ENCODE peak calls at places on chromosome 12, in ten cellular contexts. One of them, this sample, is unnamed.

GRCh38 chr12:25213338-25213737 is 18.3 kb downstream of the ETFRF1 start:
- DNase-seq in choroid plexus epithelial cell: no peak
- DNase-seq in foreskin fibroblast: no peak
- DNase-seq in CD8-positive, alpha-beta T cell: no peak
- DNase-seq in AG04450: no peak
- DNase-seq in suprapubic skin: no peak
- DNase-seq in mesothelial cell of epicardium: no peak
- DNase-seq in H1: no peak
- DNase-seq in omental fat pad: no peak
- DNase-seq in uterus: no peak
- DNase-seq in this sample: no peak

GRCh38 chr12:131897276-131897675 is 2.9 kb downstream of the ULK1 start:
- DNase-seq in choroid plexus epithelial cell: no peak
- DNase-seq in foreskin fibroblast: no peak
- DNase-seq in CD8-positive, alpha-beta T cell: no peak
- DNase-seq in AG04450: no peak
- DNase-seq in suprapubic skin: peak; percentile 68
- DNase-seq in mesothelial cell of epicardium: no peak
- DNase-seq in H1: no peak
- DNase-seq in omental fat pad: no peak
- DNase-seq in uterus: peak; percentile 23
- DNase-seq in this sample: no peak

GRCh38 chr12:2057041-2057792 is 4.4 kb downstream of the CACNA1C start:
- DNase-seq in choroid plexus epithelial cell: peak; percentile 68
- DNase-seq in foreskin fibroblast: peak; percentile 64
- DNase-seq in CD8-positive, alpha-beta T cell: no peak
- DNase-seq in AG04450: no peak
- DNase-seq in suprapubic skin: no peak
- DNase-seq in mesothelial cell of epicardium: peak; percentile 83
- DNase-seq in H1: peak; percentile 73
- DNase-seq in omental fat pad: no peak
- DNase-seq in uterus: peak; percentile 77
- DNase-seq in this sample: peak; percentile 76

GRCh38 chr12:122951979-122952892 is 14.0 kb downstream of the ABCB9 start:
- DNase-seq in choroid plexus epithelial cell: peak; percentile 79
- DNase-seq in foreskin fibroblast: peak; percentile 89
- DNase-seq in CD8-positive, alpha-beta T cell: peak; percentile 60
- DNase-seq in AG04450: no peak
- DNase-seq in suprapubic skin: peak; percentile 84
- DNase-seq in mesothelial cell of epicardium: peak; percentile 67
- DNase-seq in H1: no peak
- DNase-seq in omental fat pad: no peak
- DNase-seq in uterus: peak; percentile 65
- DNase-seq in this sample: peak; percentile 67

GRCh38 chr12:96070670-96071279 is 35.4 kb upstream of the LTA4H start:
- DNase-seq in choroid plexus epithelial cell: peak; percentile 46
- DNase-seq in foreskin fibroblast: peak; percentile 55
- DNase-seq in CD8-positive, alpha-beta T cell: no peak
- DNase-seq in AG04450: no peak
- DNase-seq in suprapubic skin: no peak
- DNase-seq in mesothelial cell of epicardium: no peak
- DNase-seq in H1: no peak
- DNase-seq in omental fat pad: no peak
- DNase-seq in uterus: no peak
- DNase-seq in this sample: no peak

GRCh38 chr12:132735496-132735895 is 24.9 kb downstream of the PGAM5 start:
- DNase-seq in choroid plexus epithelial cell: no peak
- DNase-seq in foreskin fibroblast: no peak
- DNase-seq in CD8-positive, alpha-beta T cell: no peak
- DNase-seq in AG04450: no peak
- DNase-seq in suprapubic skin: no peak
- DNase-seq in mesothelial cell of epicardium: no peak
- DNase-seq in H1: no peak
- DNase-seq in omental fat pad: no peak
- DNase-seq in uterus: no peak
- DNase-seq in this sample: no peak

GRCh38 chr12:95956557-95957145 is 13.5 kb downstream of the AMDHD1 start:
- DNase-seq in choroid plexus epithelial cell: no peak
- DNase-seq in foreskin fibroblast: no peak
- DNase-seq in CD8-positive, alpha-beta T cell: no peak
- DNase-seq in AG04450: no peak
- DNase-seq in suprapubic skin: no peak
- DNase-seq in mesothelial cell of epicardium: no peak
- DNase-seq in H1: no peak
- DNase-seq in omental fat pad: no peak
- DNase-seq in uterus: no peak
- DNase-seq in this sample: no peak

GRCh38 chr12:32115404-32116104 is 8.9 kb downstream of the BICD1 start:
- DNase-seq in choroid plexus epithelial cell: peak; percentile 100
- DNase-seq in foreskin fibroblast: peak; percentile 99
- DNase-seq in CD8-positive, alpha-beta T cell: no peak
- DNase-seq in AG04450: peak; percentile 99
- DNase-seq in suprapubic skin: peak; percentile 90
- DNase-seq in mesothelial cell of epicardium: no peak
- DNase-seq in H1: no peak
- DNase-seq in omental fat pad: peak; percentile 78
- DNase-seq in uterus: peak; percentile 96
- DNase-seq in this sample: no peak

DNA sequence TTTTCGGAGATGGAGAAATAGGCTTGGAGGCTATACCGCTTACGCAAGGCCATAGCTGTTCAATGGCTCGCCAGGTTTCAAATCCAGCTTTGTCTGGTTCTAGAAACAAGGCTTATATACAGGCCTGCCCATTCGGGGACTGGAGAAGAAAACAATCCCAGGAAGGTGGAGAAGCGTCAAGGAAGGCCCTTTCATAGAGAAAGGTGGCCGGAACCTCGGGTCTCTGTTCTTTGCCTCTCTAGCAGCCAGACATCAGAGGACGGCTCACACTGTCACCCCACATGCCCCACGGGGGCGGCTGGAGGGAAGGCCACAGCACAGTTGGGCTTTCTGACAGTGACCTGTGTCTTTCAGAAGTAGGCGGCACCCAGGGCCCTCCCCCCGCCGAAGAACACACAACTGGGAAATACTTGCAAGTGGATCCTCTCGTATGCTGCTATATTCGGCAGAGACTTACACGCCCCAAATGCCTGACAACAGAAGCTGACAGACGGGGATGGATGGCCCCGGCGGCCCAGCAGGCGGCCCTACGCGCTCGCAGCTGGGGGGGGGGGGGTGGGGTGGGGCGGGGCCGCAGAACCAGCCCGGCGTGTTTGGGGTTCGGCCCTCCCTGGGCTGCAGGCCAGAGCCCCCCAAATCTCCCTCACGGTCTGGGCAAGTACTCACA is 4.5 kb upstream of the SETD1B start:
- DNase-seq in choroid plexus epithelial cell: peak; percentile 91
- DNase-seq in foreskin fibroblast: peak; percentile 88
- DNase-seq in CD8-positive, alpha-beta T cell: no peak
- DNase-seq in AG04450: no peak
- DNase-seq in suprapubic skin: peak; percentile 85
- DNase-seq in mesothelial cell of epicardium: no peak
- DNase-seq in H1: no peak
- DNase-seq in omental fat pad: no peak
- DNase-seq in uterus: peak; percentile 81
- DNase-seq in this sample: no peak
- TF ChIP-seq CTCF in choroid plexus epithelial cell: no peak
- TF ChIP-seq CTCF in foreskin fibroblast: no peak
- TF ChIP-seq CTCF in CD8-positive, alpha-beta T cell: no peak
- TF ChIP-seq CTCF in AG04450: no peak
- TF ChIP-seq CTCF in suprapubic skin: no peak
- TF ChIP-seq CTCF in mesothelial cell of epicardium: no peak
- TF ChIP-seq CTCF in H1: no peak
- TF ChIP-seq CTCF in omental fat pad: no peak
- TF ChIP-seq CTCF in uterus: no peak
- TF ChIP-seq CTCF in this sample: no peak

GRCh38 chr12:116018282-116018681 is 259.2 kb downstream of the MED13L start:
- DNase-seq in choroid plexus epithelial cell: no peak
- DNase-seq in foreskin fibroblast: no peak
- DNase-seq in CD8-positive, alpha-beta T cell: no peak
- DNase-seq in AG04450: no peak
- DNase-seq in suprapubic skin: no peak
- DNase-seq in mesothelial cell of epicardium: no peak
- DNase-seq in H1: no peak
- DNase-seq in omental fat pad: no peak
- DNase-seq in uterus: no peak
- DNase-seq in this sample: no peak

GRCh38 chr12:116019415-116019814 is 258.1 kb downstream of the MED13L start:
- DNase-seq in choroid plexus epithelial cell: no peak
- DNase-seq in foreskin fibroblast: no peak
- DNase-seq in CD8-positive, alpha-beta T cell: no peak
- DNase-seq in AG04450: no peak
- DNase-seq in suprapubic skin: no peak
- DNase-seq in mesothelial cell of epicardium: no peak
- DNase-seq in H1: no peak
- DNase-seq in omental fat pad: no peak
- DNase-seq in uterus: no peak
- DNase-seq in this sample: no peak

GRCh38 chr12:116011217-116011616 is 266.3 kb downstream of the MED13L start:
- DNase-seq in choroid plexus epithelial cell: no peak
- DNase-seq in foreskin fibroblast: no peak
- DNase-seq in CD8-positive, alpha-beta T cell: no peak
- DNase-seq in AG04450: no peak
- DNase-seq in suprapubic skin: no peak
- DNase-seq in mesothelial cell of epicardium: no peak
- DNase-seq in H1: no peak
- DNase-seq in omental fat pad: no peak
- DNase-seq in uterus: no peak
- DNase-seq in this sample: no peak

GRCh38 chr12:116012757-116013156 is 264.7 kb downstream of the MED13L start:
- DNase-seq in choroid plexus epithelial cell: no peak
- DNase-seq in foreskin fibroblast: no peak
- DNase-seq in CD8-positive, alpha-beta T cell: no peak
- DNase-seq in AG04450: no peak
- DNase-seq in suprapubic skin: no peak
- DNase-seq in mesothelial cell of epicardium: no peak
- DNase-seq in H1: no peak
- DNase-seq in omental fat pad: no peak
- DNase-seq in uterus: no peak
- DNase-seq in this sample: no peak

DNA sequence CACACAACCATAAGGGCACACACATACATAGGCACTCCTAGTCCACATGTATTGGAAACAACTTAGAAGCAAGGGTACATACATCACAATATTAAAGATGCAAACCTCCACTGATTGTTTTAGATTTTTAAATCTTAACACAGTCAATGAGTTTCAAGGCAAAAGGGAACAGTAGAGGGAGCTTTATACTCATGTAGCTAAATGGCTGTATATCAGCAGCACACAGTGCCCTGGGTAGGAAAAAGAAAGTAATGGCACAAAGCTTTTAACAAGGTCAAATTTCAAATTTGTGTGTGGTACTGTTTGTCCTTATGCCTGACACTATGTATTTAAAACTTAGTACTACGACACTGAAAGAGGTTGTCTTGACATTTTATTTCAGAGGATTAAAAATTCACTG is 262.0 kb downstream of the MED13L start:
- DNase-seq in choroid plexus epithelial cell: peak; percentile 85
- DNase-seq in foreskin fibroblast: peak; percentile 75
- DNase-seq in CD8-positive, alpha-beta T cell: no peak
- DNase-seq in AG04450: no peak
- DNase-seq in suprapubic skin: no peak
- DNase-seq in mesothelial cell of epicardium: no peak
- DNase-seq in H1: no peak
- DNase-seq in omental fat pad: no peak
- DNase-seq in uterus: no peak
- DNase-seq in this sample: no peak
- TF ChIP-seq CTCF in choroid plexus epithelial cell: peak; percentile 74
- TF ChIP-seq CTCF in foreskin fibroblast: peak; percentile 69
- TF ChIP-seq CTCF in CD8-positive, alpha-beta T cell: peak; percentile 35
- TF ChIP-seq CTCF in AG04450: peak; percentile 76
- TF ChIP-seq CTCF in suprapubic skin: no peak
- TF ChIP-seq CTCF in mesothelial cell of epicardium: no peak
- TF ChIP-seq CTCF in H1: peak; percentile 49
- TF ChIP-seq CTCF in omental fat pad: no peak
- TF ChIP-seq CTCF in uterus: peak; percentile 67
- TF ChIP-seq CTCF in this sample: peak; percentile 60

DNA sequence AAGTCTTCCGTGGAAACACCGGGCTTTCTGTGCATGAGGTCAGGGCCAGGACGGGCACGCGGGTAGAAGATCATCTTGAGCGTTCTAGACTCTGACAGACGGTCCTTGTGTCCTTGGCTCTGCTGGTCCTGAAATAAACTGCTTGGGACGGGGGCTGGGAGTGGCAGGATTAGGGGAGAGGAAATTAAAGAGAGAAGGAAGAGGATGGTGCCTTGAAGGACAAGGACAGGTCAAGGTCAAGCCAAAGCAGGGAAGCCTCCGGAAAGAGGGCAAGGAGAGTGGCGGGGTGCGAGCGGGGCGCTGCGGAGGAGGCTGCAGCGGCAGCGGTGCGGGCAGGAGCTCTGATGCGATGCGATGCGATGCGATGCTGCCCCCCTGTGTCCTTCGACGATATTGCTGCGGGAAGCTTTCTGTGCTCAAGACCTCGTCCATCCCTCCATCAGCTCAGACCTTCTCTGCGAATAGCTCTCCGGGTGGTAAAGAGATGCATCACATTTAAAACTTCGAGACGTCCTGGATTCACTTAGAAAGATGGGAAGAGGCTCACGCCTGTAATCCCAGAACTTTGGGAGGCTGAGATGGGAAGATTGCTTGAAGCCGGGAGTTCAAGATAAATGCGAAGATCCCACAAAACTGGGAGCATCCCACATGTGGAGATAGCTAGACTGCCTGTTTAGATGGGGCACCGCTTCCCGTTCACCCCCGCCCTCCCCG is 110.1 kb upstream of the TMEM132D start:
- DNase-seq in choroid plexus epithelial cell: peak; percentile 61
- DNase-seq in foreskin fibroblast: peak; percentile 33
- DNase-seq in CD8-positive, alpha-beta T cell: peak; percentile 1
- DNase-seq in AG04450: no peak
- DNase-seq in suprapubic skin: no peak
- DNase-seq in mesothelial cell of epicardium: peak; percentile 83
- DNase-seq in H1: peak; percentile 62
- DNase-seq in omental fat pad: no peak
- DNase-seq in uterus: no peak
- DNase-seq in this sample: peak; percentile 86
- TF ChIP-seq CTCF in choroid plexus epithelial cell: peak; percentile 74
- TF ChIP-seq CTCF in foreskin fibroblast: peak; percentile 36
- TF ChIP-seq CTCF in CD8-positive, alpha-beta T cell: no peak
- TF ChIP-seq CTCF in AG04450: no peak
- TF ChIP-seq CTCF in suprapubic skin: peak; percentile 17
- TF ChIP-seq CTCF in mesothelial cell of epicardium: peak; percentile 78
- TF ChIP-seq CTCF in H1: peak; percentile 83
- TF ChIP-seq CTCF in omental fat pad: no peak
- TF ChIP-seq CTCF in uterus: peak; percentile 16
- TF ChIP-seq CTCF in this sample: peak; percentile 82

GRCh38 chr12:111686574-111687105 is 787 bp downstream of the ACAD10 start:
- DNase-seq in choroid plexus epithelial cell: peak; percentile 48
- DNase-seq in foreskin fibroblast: peak; percentile 10
- DNase-seq in CD8-positive, alpha-beta T cell: no peak
- DNase-seq in AG04450: no peak
- DNase-seq in suprapubic skin: no peak
- DNase-seq in mesothelial cell of epicardium: no peak
- DNase-seq in H1: no peak
- DNase-seq in omental fat pad: no peak
- DNase-seq in uterus: no peak
- DNase-seq in this sample: no peak

GRCh38 chr12:111687952-111688351 is 2.1 kb downstream of the ACAD10 start:
- DNase-seq in choroid plexus epithelial cell: no peak
- DNase-seq in foreskin fibroblast: no peak
- DNase-seq in CD8-positive, alpha-beta T cell: no peak
- DNase-seq in AG04450: no peak
- DNase-seq in suprapubic skin: no peak
- DNase-seq in mesothelial cell of epicardium: no peak
- DNase-seq in H1: no peak
- DNase-seq in omental fat pad: no peak
- DNase-seq in uterus: no peak
- DNase-seq in this sample: no peak

GRCh38 chr12:111685322-111685810 is 390 bp downstream of the BRAP start:
- DNase-seq in choroid plexus epithelial cell: no peak
- DNase-seq in foreskin fibroblast: no peak
- DNase-seq in CD8-positive, alpha-beta T cell: peak; percentile 10
- DNase-seq in AG04450: no peak
- DNase-seq in suprapubic skin: peak; percentile 58
- DNase-seq in mesothelial cell of epicardium: no peak
- DNase-seq in H1: no peak
- DNase-seq in omental fat pad: no peak
- DNase-seq in uterus: no peak
- DNase-seq in this sample: no peak

GRCh38 chr12:111685811-111686573 is at the start of the genes ACAD10 and BRAP:
- DNase-seq in choroid plexus epithelial cell: peak; percentile 96
- DNase-seq in foreskin fibroblast: peak; percentile 98
- DNase-seq in CD8-positive, alpha-beta T cell: peak; percentile 94
- DNase-seq in AG04450: peak; percentile 86
- DNase-seq in suprapubic skin: peak; percentile 94
- DNase-seq in mesothelial cell of epicardium: peak; percentile 95
- DNase-seq in H1: peak; percentile 80
- DNase-seq in omental fat pad: peak; percentile 70
- DNase-seq in uterus: peak; percentile 90
- DNase-seq in this sample: peak; percentile 94

GRCh38 chr12:111687255-111687654 is 1.4 kb downstream of the ACAD10 start:
- DNase-seq in choroid plexus epithelial cell: peak; percentile 21
- DNase-seq in foreskin fibroblast: peak; percentile 31
- DNase-seq in CD8-positive, alpha-beta T cell: no peak
- DNase-seq in AG04450: no peak
- DNase-seq in suprapubic skin: no peak
- DNase-seq in mesothelial cell of epicardium: no peak
- DNase-seq in H1: no peak
- DNase-seq in omental fat pad: no peak
- DNase-seq in uterus: no peak
- DNase-seq in this sample: no peak
- TF ChIP-seq CTCF in choroid plexus epithelial cell: peak; percentile 33
- TF ChIP-seq CTCF in foreskin fibroblast: no peak
- TF ChIP-seq CTCF in CD8-positive, alpha-beta T cell: no peak
- TF ChIP-seq CTCF in AG04450: no peak
- TF ChIP-seq CTCF in suprapubic skin: no peak
- TF ChIP-seq CTCF in mesothelial cell of epicardium: no peak
- TF ChIP-seq CTCF in H1: no peak
- TF ChIP-seq CTCF in omental fat pad: no peak
- TF ChIP-seq CTCF in uterus: no peak
- TF ChIP-seq CTCF in this sample: no peak

This sample was measured in neural crest cell.